ENCODE peak calls at places on chromosomes 4 and X, in eight cellular contexts. S is NCI-H146; N is fibroblast of the conjunctiva; Y is activated CD4-positive, alpha-beta T cell treated with anti-CD3 and anti-CD28 coated beads, Interleukin-2, amount 10 ng/mL, durations not matched to agents 7 days and 5 days; L is lung microvascular endothelial cell; V is NCI-H1105; D is heart left ventricle; C is fibroblast of pulmonary artery. U is an unnamed sample.
A peak's percentile ranks its signal among the peaks of the same experiment; 100 is the strongest.

GRCh38 chrX:20361890-20362262 is 95.2 kb upstream of the RPS6KA3 start:
- DNase-seq in S (peak; percentile 40), N (no peak), Y (no peak), L (no peak), V (no peak), D (no peak), C (peak; percentile 59), U (peak; percentile 77)

GRCh38 chr4:115228851-115229250 is 115.4 kb upstream of the NDST4 start:
- DNase-seq in S (no peak), N (no peak), Y (no peak), L (no peak), V (no peak), D (no peak), C (no peak), U (no peak)

GRCh38 chrX:109952050-109952449 is 50.9 kb upstream of the TMEM164 start:
- DNase-seq in S (no peak), N (no peak), Y (no peak), L (no peak), V (no peak), D (peak; percentile 10), C (no peak), U (no peak)

GRCh38 chr4:128573781-128574508 is 235.6 kb upstream of the JADE1 start:
- DNase-seq in S (no peak), N (no peak), Y (no peak), L (no peak), V (no peak), D (no peak), C (peak; percentile 83), U (peak; percentile 89)

GRCh38 chr4:8910100-8910821 is 38.6 kb upstream of the HMX1 start:
- DNase-seq in S (no peak), N (no peak), Y (peak; percentile 0), L (no peak), V (no peak), D (no peak), C (no peak), U (no peak)

GRCh38 chrX:130145123-130145522 is 20.5 kb downstream of the AIFM1 start:
- DNase-seq in S (no peak), N (no peak), Y (no peak), L (no peak), V (no peak), D (no peak), C (no peak), U (no peak)

GRCh38 chr4:15482842-15483241 is 13.2 kb downstream of the CC2D2A start:
- DNase-seq in S (no peak), N (no peak), Y (no peak), L (no peak), V (no peak), D (no peak), C (no peak), U (peak; percentile 37)

GRCh38 chr4:91824773-91825172 is 479.0 kb upstream of the GRID2 start:
- DNase-seq in S (no peak), N (no peak), Y (no peak), L (no peak), V (no peak), D (no peak), C (no peak), U (no peak)

GRCh38 chrX:81206471-81206870 is 4.6 kb downstream of the SH3BGRL start:
- DNase-seq in S (no peak), N (no peak), Y (no peak), L (no peak), V (no peak), D (no peak), C (no peak), U (no peak)

GRCh38 chr4:86543560-86544312 is 50.4 kb upstream of the PTPN13 start:
- DNase-seq in S (no peak), N (no peak), Y (no peak), L (no peak), V (no peak), D (no peak), C (peak; percentile 37), U (peak; percentile 16)

GRCh38 chr4:104897297-104897645 is 249.4 kb upstream of the TET2 start:
- DNase-seq in S (no peak), N (no peak), Y (no peak), L (no peak), V (no peak), D (no peak), C (peak; percentile 4), U (peak; percentile 20)

GRCh38 chr4:151719045-151719743 is 41.6 kb downstream of the GATB start:
- DNase-seq in S (peak; percentile 55), N (no peak), Y (no peak), L (no peak), V (no peak), D (no peak), C (peak; percentile 68), U (no peak)

GRCh38 chr4:5469151-5469775 is 239.1 kb downstream of the EVC2 start:
- DNase-seq in S (peak; percentile 16), N (no peak), Y (no peak), L (no peak), V (no peak), D (no peak), C (no peak), U (no peak)

GRCh38 chrX:128020701-128021100 is 31.5 kb downstream of the ACTRT1 start:
- DNase-seq in S (no peak), N (no peak), Y (no peak), L (peak; percentile 67), V (no peak), D (no peak), C (peak; percentile 12), U (peak; percentile 62)

GRCh38 chr4:110622841-110623709 is at the start of gene PITX2:
- DNase-seq in S (peak; percentile 3), N (peak; percentile 97), Y (peak; percentile 23), L (peak; percentile 94), V (no peak), D (peak; percentile 48), C (peak; percentile 93), U (peak; percentile 100)

GRCh38 chr4:181046809-181047208 is 1196.4 kb upstream of the TENM3 start:
- DNase-seq in S (no peak), N (no peak), Y (no peak), L (no peak), V (no peak), D (no peak), C (no peak), U (no peak)

U was measured in iris pigment epithelial cell.